ENCODE peak calls at places on chromosomes 3 and 15, in four cellular contexts. E, D, L and K are unnamed samples.

GRCh38 chr3:3737511-3737910 is 61.7 kb upstream of the LRRN1 start:
- DNase-seq in E (no peak), D (no peak), L (no peak), K (no peak)

GRCh38 chr3:120802916-120803315 is 60.4 kb downstream of the GTF2E1 start:
- DNase-seq in E (no peak), D (peak), L (no peak), K (no peak)

GRCh38 chr3:149547954-149548728 is 73.6 kb downstream of the TM4SF4 start:
- DNase-seq in E (peak), D (peak), L (no peak), K (no peak)

GRCh38 chr3:41164776-41165175 is 34.5 kb upstream of the CTNNB1 start:
- DNase-seq in E (no peak), D (no peak), L (no peak), K (no peak)

GRCh38 chr3:5010706-5011554 is 31.7 kb downstream of the BHLHE40 start:
- DNase-seq in E (no peak), D (no peak), L (no peak), K (no peak)

GRCh38 chr15:77716632-77717343 is 84.1 kb upstream of the LINGO1 start:
- DNase-seq in E (no peak), D (no peak), L (no peak), K (no peak)

GRCh38 chr3:134704556-134704955 is 53.7 kb upstream of the KY start:
- DNase-seq in E (no peak), D (no peak), L (no peak), K (no peak)

GRCh38 chr15:46354443-46354842 is 719.6 kb downstream of the SQOR start:
- DNase-seq in E (no peak), D (no peak), L (no peak), K (no peak)

GRCh38 chr3:37751537-37751936 is 110.1 kb upstream of the CTDSPL start:
- DNase-seq in E (no peak), D (no peak), L (no peak), K (no peak)

GRCh38 chr15:59993950-59994401 is 10.1 kb upstream of the FOXB1 start:
- DNase-seq in E (no peak), D (no peak), L (no peak), K (no peak)

GRCh38 chr3:43689166-43689565 is 1.6 kb upstream of the ABHD5 start:
- DNase-seq in E (no peak), D (no peak), L (no peak), K (no peak)

GRCh38 chr3:71102111-71103039 is 481.2 kb downstream of the FOXP1 start:
- DNase-seq in E (no peak), D (no peak), L (peak), K (peak)

GRCh38 chr3:25009665-25010064 is 418.4 kb upstream of the RARB start:
- DNase-seq in E (no peak), D (no peak), L (no peak), K (no peak)

GRCh38 chr3:193816656-193817311 is 223.8 kb downstream of the OPA1 start:
- DNase-seq in E (peak), D (no peak), L (no peak), K (peak)

GRCh38 chr3:105785790-105786189 is 83.0 kb downstream of the CBLB start:
- DNase-seq in E (no peak), D (no peak), L (no peak), K (no peak)

GRCh38 chr3:135929670-135930069 is 35.9 kb upstream of the PPP2R3A start:
- DNase-seq in E (no peak), D (no peak), L (peak), K (peak)

GRCh38 chr3:90007786-90008499 is 900.5 kb downstream of the EPHA3 start:
- DNase-seq in E (no peak), D (peak), L (no peak), K (peak)

GRCh38 chr3:58688563-58688962 is 22.0 kb upstream of the FAM3D start:
- DNase-seq in E (no peak), D (no peak), L (no peak), K (no peak)